ENCODE peak calls at places on chromosomes 7 and 10, in eight cellular contexts. One of them, this sample, is unnamed.
A peak's percentile ranks its signal among the peaks of the same experiment; 100 is the strongest.

GRCh38 chr10:78920011-78920410 is 148.8 kb upstream of the ZMIZ1 start:
- DNase-seq in CD8-positive, alpha-beta memory T cell: no peak
- DNase-seq in lung: no peak
- DNase-seq in endodermal cell: no peak
- DNase-seq in cardiac muscle cell: no peak
- DNase-seq in heart left ventricle: no peak
- DNase-seq in tibial nerve: no peak
- DNase-seq in colonic mucosa: no peak
- DNase-seq in this sample: no peak

GRCh38 chr7:46764100-46764941 is 817.6 kb downstream of the TNS3 start:
- DNase-seq in CD8-positive, alpha-beta memory T cell: no peak
- DNase-seq in lung: no peak
- DNase-seq in endodermal cell: no peak
- DNase-seq in cardiac muscle cell: no peak
- DNase-seq in heart left ventricle: peak; percentile 72
- DNase-seq in tibial nerve: peak; percentile 30
- DNase-seq in colonic mucosa: peak; percentile 31
- DNase-seq in this sample: no peak

GRCh38 chr7:151736403-151736909 is 140.5 kb downstream of the PRKAG2 start:
- DNase-seq in CD8-positive, alpha-beta memory T cell: no peak
- DNase-seq in lung: peak; percentile 59
- DNase-seq in endodermal cell: no peak
- DNase-seq in cardiac muscle cell: peak; percentile 88
- DNase-seq in heart left ventricle: peak; percentile 87
- DNase-seq in tibial nerve: peak; percentile 52
- DNase-seq in colonic mucosa: peak; percentile 34
- DNase-seq in this sample: peak; percentile 72

GRCh38 chr10:11798862-11799735 is 24.1 kb upstream of the PROSER2 start:
- DNase-seq in CD8-positive, alpha-beta memory T cell: no peak
- DNase-seq in lung: no peak
- DNase-seq in endodermal cell: peak; percentile 87
- DNase-seq in cardiac muscle cell: no peak
- DNase-seq in heart left ventricle: no peak
- DNase-seq in tibial nerve: no peak
- DNase-seq in colonic mucosa: no peak
- DNase-seq in this sample: no peak

GRCh38 chr7:114791771-114792170 is 130.1 kb upstream of the MDFIC start:
- DNase-seq in CD8-positive, alpha-beta memory T cell: no peak
- DNase-seq in lung: no peak
- DNase-seq in endodermal cell: no peak
- DNase-seq in cardiac muscle cell: no peak
- DNase-seq in heart left ventricle: no peak
- DNase-seq in tibial nerve: no peak
- DNase-seq in colonic mucosa: no peak
- DNase-seq in this sample: no peak

GRCh38 chr7:139767561-139767982 is 10.2 kb downstream of the HIPK2 start:
- DNase-seq in CD8-positive, alpha-beta memory T cell: no peak
- DNase-seq in lung: no peak
- DNase-seq in endodermal cell: no peak
- DNase-seq in cardiac muscle cell: no peak
- DNase-seq in heart left ventricle: no peak
- DNase-seq in tibial nerve: no peak
- DNase-seq in colonic mucosa: no peak
- DNase-seq in this sample: no peak

GRCh38 chr7:105376901-105377533 is 11.7 kb downstream of the SRPK2 start:
- DNase-seq in CD8-positive, alpha-beta memory T cell: no peak
- DNase-seq in lung: no peak
- DNase-seq in endodermal cell: no peak
- DNase-seq in cardiac muscle cell: no peak
- DNase-seq in heart left ventricle: no peak
- DNase-seq in tibial nerve: no peak
- DNase-seq in colonic mucosa: no peak
- DNase-seq in this sample: no peak

GRCh38 chr10:6239213-6239991 is 36.7 kb downstream of the PFKFB3 start:
- DNase-seq in CD8-positive, alpha-beta memory T cell: peak; percentile 17
- DNase-seq in lung: peak; percentile 45
- DNase-seq in endodermal cell: peak; percentile 16
- DNase-seq in cardiac muscle cell: no peak
- DNase-seq in heart left ventricle: peak; percentile 75
- DNase-seq in tibial nerve: no peak
- DNase-seq in colonic mucosa: no peak
- DNase-seq in this sample: no peak

GRCh38 chr10:661891-662605 is 27.4 kb downstream of the DIP2C start:
- DNase-seq in CD8-positive, alpha-beta memory T cell: no peak
- DNase-seq in lung: no peak
- DNase-seq in endodermal cell: peak; percentile 65
- DNase-seq in cardiac muscle cell: no peak
- DNase-seq in heart left ventricle: no peak
- DNase-seq in tibial nerve: no peak
- DNase-seq in colonic mucosa: no peak
- DNase-seq in this sample: no peak

GRCh38 chr10:110524179-110524863 is 26.6 kb downstream of the DUSP5 start:
- DNase-seq in CD8-positive, alpha-beta memory T cell: no peak
- DNase-seq in lung: no peak
- DNase-seq in endodermal cell: peak; percentile 51
- DNase-seq in cardiac muscle cell: no peak
- DNase-seq in heart left ventricle: no peak
- DNase-seq in tibial nerve: no peak
- DNase-seq in colonic mucosa: no peak
- DNase-seq in this sample: no peak

GRCh38 chr10:87861566-87861952 is 1.8 kb downstream of the KLLN start:
- DNase-seq in CD8-positive, alpha-beta memory T cell: no peak
- DNase-seq in lung: peak; percentile 79
- DNase-seq in endodermal cell: no peak
- DNase-seq in cardiac muscle cell: peak; percentile 66
- DNase-seq in heart left ventricle: peak; percentile 92
- DNase-seq in tibial nerve: peak; percentile 73
- DNase-seq in colonic mucosa: peak; percentile 83
- DNase-seq in this sample: peak; percentile 85

GRCh38 chr7:17882685-17883084 is 57.6 kb downstream of the SNX13 start:
- DNase-seq in CD8-positive, alpha-beta memory T cell: no peak
- DNase-seq in lung: no peak
- DNase-seq in endodermal cell: no peak
- DNase-seq in cardiac muscle cell: no peak
- DNase-seq in heart left ventricle: no peak
- DNase-seq in tibial nerve: no peak
- DNase-seq in colonic mucosa: no peak
- DNase-seq in this sample: no peak
- H3K36me3 ChIP-seq in CD8-positive, alpha-beta memory T cell: no peaks in the 10 kb centered on the region
- H3K36me3 ChIP-seq in lung: peaks cover 6% of the 10 kb centered on the region
- H3K36me3 ChIP-seq in endodermal cell: peaks cover 19% of the 10 kb centered on the region
- H3K36me3 ChIP-seq in cardiac muscle cell: no peaks in the 10 kb centered on the region
- H3K36me3 ChIP-seq in heart left ventricle: peaks cover 2% of the 10 kb centered on the region
- H3K36me3 ChIP-seq in tibial nerve: peaks cover 51% of the 10 kb centered on the region
- H3K36me3 ChIP-seq in colonic mucosa: no peaks in the 10 kb centered on the region
- H3K36me3 ChIP-seq in this sample: peaks cover 51% of the 10 kb centered on the region

GRCh38 chr10:60122190-60122589 is 215.8 kb upstream of the CCDC6 start:
- DNase-seq in CD8-positive, alpha-beta memory T cell: no peak
- DNase-seq in lung: no peak
- DNase-seq in endodermal cell: no peak
- DNase-seq in cardiac muscle cell: no peak
- DNase-seq in heart left ventricle: no peak
- DNase-seq in tibial nerve: no peak
- DNase-seq in colonic mucosa: no peak
- DNase-seq in this sample: no peak

GRCh38 chr10:60125928-60126327 is 219.6 kb upstream of the CCDC6 start:
- DNase-seq in CD8-positive, alpha-beta memory T cell: no peak
- DNase-seq in lung: no peak
- DNase-seq in endodermal cell: no peak
- DNase-seq in cardiac muscle cell: no peak
- DNase-seq in heart left ventricle: no peak
- DNase-seq in tibial nerve: no peak
- DNase-seq in colonic mucosa: no peak
- DNase-seq in this sample: no peak

GRCh38 chr10:60124536-60124935 is 218.2 kb upstream of the CCDC6 start:
- DNase-seq in CD8-positive, alpha-beta memory T cell: no peak
- DNase-seq in lung: no peak
- DNase-seq in endodermal cell: no peak
- DNase-seq in cardiac muscle cell: no peak
- DNase-seq in heart left ventricle: no peak
- DNase-seq in tibial nerve: no peak
- DNase-seq in colonic mucosa: no peak
- DNase-seq in this sample: no peak

GRCh38 chr10:60123668-60124067 is 217.3 kb upstream of the CCDC6 start:
- DNase-seq in CD8-positive, alpha-beta memory T cell: no peak
- DNase-seq in lung: no peak
- DNase-seq in endodermal cell: no peak
- DNase-seq in cardiac muscle cell: no peak
- DNase-seq in heart left ventricle: no peak
- DNase-seq in tibial nerve: no peak
- DNase-seq in colonic mucosa: no peak
- DNase-seq in this sample: no peak

GRCh38 chr10:60123172-60123571 is 216.8 kb upstream of the CCDC6 start:
- DNase-seq in CD8-positive, alpha-beta memory T cell: no peak
- DNase-seq in lung: no peak
- DNase-seq in endodermal cell: no peak
- DNase-seq in cardiac muscle cell: no peak
- DNase-seq in heart left ventricle: no peak
- DNase-seq in tibial nerve: no peak
- DNase-seq in colonic mucosa: no peak
- DNase-seq in this sample: no peak
- H3K4me3 ChIP-seq in CD8-positive, alpha-beta memory T cell: no peak overlapping the region
- H3K4me3 ChIP-seq in lung: no peak overlapping the region
- H3K4me3 ChIP-seq in endodermal cell: no peak overlapping the region
- H3K4me3 ChIP-seq in cardiac muscle cell: no peak overlapping the region
- H3K4me3 ChIP-seq in heart left ventricle: no peak overlapping the region
- H3K4me3 ChIP-seq in tibial nerve: no peak overlapping the region
- H3K4me3 ChIP-seq in colonic mucosa: no peak overlapping the region
- H3K4me3 ChIP-seq in this sample: no peak overlapping the region

DNA sequence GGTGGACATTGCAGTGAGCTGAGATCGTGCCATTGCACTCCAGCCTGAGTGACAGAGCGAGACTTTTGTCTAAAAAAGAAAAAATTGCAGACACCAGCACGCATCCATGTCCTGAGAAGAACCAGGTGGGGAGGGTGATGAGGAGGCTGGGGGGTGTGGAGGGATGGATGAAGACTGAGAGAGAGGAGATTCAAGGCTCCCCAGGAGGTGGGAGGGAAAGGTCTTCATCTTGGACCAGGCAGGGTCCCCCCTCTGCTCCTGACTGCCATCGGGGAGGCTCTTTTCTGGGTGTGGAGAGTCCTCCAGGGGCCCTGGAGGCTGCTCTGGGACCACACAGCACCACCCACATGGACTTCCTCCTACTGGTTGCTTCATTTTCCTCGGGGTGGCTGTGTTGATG is 1.5 kb downstream of the SCART1 start:
- DNase-seq in CD8-positive, alpha-beta memory T cell: no peak
- DNase-seq in lung: peak; percentile 17
- DNase-seq in endodermal cell: no peak
- DNase-seq in cardiac muscle cell: no peak
- DNase-seq in heart left ventricle: no peak
- DNase-seq in tibial nerve: no peak
- DNase-seq in colonic mucosa: no peak
- DNase-seq in this sample: no peak
- H3K9me3 ChIP-seq in CD8-positive, alpha-beta memory T cell: no peaks in the 10 kb centered on the region
- H3K9me3 ChIP-seq in lung: no peaks in the 10 kb centered on the region
- H3K9me3 ChIP-seq in endodermal cell: no peaks in the 10 kb centered on the region
- H3K9me3 ChIP-seq in cardiac muscle cell: no peaks in the 10 kb centered on the region
- H3K9me3 ChIP-seq in heart left ventricle: peaks cover under 1% of the 10 kb centered on the region
- H3K9me3 ChIP-seq in tibial nerve: peaks cover 25% of the 10 kb centered on the region
- H3K9me3 ChIP-seq in colonic mucosa: no peaks in the 10 kb centered on the region
- H3K9me3 ChIP-seq in this sample: peaks cover under 1% of the 10 kb centered on the region

GRCh38 chr7:100352984-100353684 is 4.8 kb upstream of the PILRB start:
- DNase-seq in CD8-positive, alpha-beta memory T cell: no peak
- DNase-seq in lung: no peak
- DNase-seq in endodermal cell: no peak
- DNase-seq in cardiac muscle cell: no peak
- DNase-seq in heart left ventricle: no peak
- DNase-seq in tibial nerve: no peak
- DNase-seq in colonic mucosa: no peak
- DNase-seq in this sample: no peak
- H3K36me3 ChIP-seq in CD8-positive, alpha-beta memory T cell: peaks cover 37% of the 10 kb centered on the region
- H3K36me3 ChIP-seq in lung: peaks cover 67% of the 10 kb centered on the region
- H3K36me3 ChIP-seq in endodermal cell: peaks cover 74% of the 10 kb centered on the region
- H3K36me3 ChIP-seq in cardiac muscle cell: peaks cover 34% of the 10 kb centered on the region
- H3K36me3 ChIP-seq in heart left ventricle: peaks cover 37% of the 10 kb centered on the region
- H3K36me3 ChIP-seq in tibial nerve: peaks cover 94% of the 10 kb centered on the region
- H3K36me3 ChIP-seq in colonic mucosa: peaks cover 27% of the 10 kb centered on the region
- H3K36me3 ChIP-seq in this sample: peaks cover 96% of the 10 kb centered on the region

GRCh38 chr7:91424372-91424771 is 160.1 kb downstream of the FZD1 start:
- DNase-seq in CD8-positive, alpha-beta memory T cell: no peak
- DNase-seq in lung: no peak
- DNase-seq in endodermal cell: peak; percentile 79
- DNase-seq in cardiac muscle cell: peak; percentile 9
- DNase-seq in heart left ventricle: no peak
- DNase-seq in tibial nerve: no peak
- DNase-seq in colonic mucosa: no peak
- DNase-seq in this sample: no peak
- H3K4me3 ChIP-seq in CD8-positive, alpha-beta memory T cell: no peak overlapping the region
- H3K4me3 ChIP-seq in lung: no peak overlapping the region
- H3K4me3 ChIP-seq in endodermal cell: no peak overlapping the region
- H3K4me3 ChIP-seq in cardiac muscle cell: no peak overlapping the region
- H3K4me3 ChIP-seq in heart left ventricle: no peak overlapping the region
- H3K4me3 ChIP-seq in tibial nerve: no peak overlapping the region
- H3K4me3 ChIP-seq in colonic mucosa: no peak overlapping the region
- H3K4me3 ChIP-seq in this sample: no peak overlapping the region

GRCh38 chr7:14745076-14745475 is 157.5 kb downstream of the DGKB start:
- DNase-seq in CD8-positive, alpha-beta memory T cell: no peak
- DNase-seq in lung: no peak
- DNase-seq in endodermal cell: no peak
- DNase-seq in cardiac muscle cell: no peak
- DNase-seq in heart left ventricle: no peak
- DNase-seq in tibial nerve: no peak
- DNase-seq in colonic mucosa: no peak
- DNase-seq in this sample: no peak
- H3K9me3 ChIP-seq in CD8-positive, alpha-beta memory T cell: no peaks in the 10 kb centered on the region
- H3K9me3 ChIP-seq in lung: peaks cover 3% of the 10 kb centered on the region
- H3K9me3 ChIP-seq in endodermal cell: peaks cover 58% of the 10 kb centered on the region
- H3K9me3 ChIP-seq in cardiac muscle cell: peaks cover 2% of the 10 kb centered on the region
- H3K9me3 ChIP-seq in heart left ventricle: peaks cover 42% of the 10 kb centered on the region
- H3K9me3 ChIP-seq in tibial nerve: peaks cover 42% of the 10 kb centered on the region
- H3K9me3 ChIP-seq in colonic mucosa: no peaks in the 10 kb centered on the region
- H3K9me3 ChIP-seq in this sample: peaks cover 51% of the 10 kb centered on the region

DNA sequence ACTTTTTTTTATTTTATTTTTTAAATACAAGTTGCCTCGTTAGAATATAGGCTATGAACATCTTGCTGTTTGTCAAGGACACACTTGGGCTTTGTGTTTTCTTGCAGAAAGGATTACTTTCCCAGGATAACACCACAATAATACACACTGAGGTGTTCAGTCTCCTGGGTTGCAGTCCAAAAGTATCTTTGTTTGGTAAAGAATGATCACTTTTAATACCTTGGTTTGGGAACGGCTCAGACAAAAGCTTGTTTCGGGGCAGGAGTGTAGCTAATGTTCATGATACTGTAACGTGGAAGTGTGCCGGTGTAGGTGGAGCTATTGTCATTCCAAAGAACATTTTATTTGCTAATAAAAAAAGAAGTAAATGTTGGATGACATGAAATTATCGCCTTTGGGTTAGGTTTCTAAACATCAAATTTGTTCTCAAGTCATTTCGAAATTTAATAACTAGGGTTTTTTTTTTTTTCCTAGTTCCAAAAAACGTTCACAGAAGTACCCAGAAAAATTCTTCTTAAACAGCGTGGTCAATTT is 1.2 kb downstream of the EIF4H start:
- DNase-seq in CD8-positive, alpha-beta memory T cell: no peak
- DNase-seq in lung: no peak
- DNase-seq in endodermal cell: no peak
- DNase-seq in cardiac muscle cell: no peak
- DNase-seq in heart left ventricle: no peak
- DNase-seq in tibial nerve: no peak
- DNase-seq in colonic mucosa: peak; percentile 31
- DNase-seq in this sample: no peak
- H3K36me3 ChIP-seq in CD8-positive, alpha-beta memory T cell: peaks cover 3% of the 10 kb centered on the region
- H3K36me3 ChIP-seq in lung: no peaks in the 10 kb centered on the region
- H3K36me3 ChIP-seq in endodermal cell: peaks cover 46% of the 10 kb centered on the region
- H3K36me3 ChIP-seq in cardiac muscle cell: no peaks in the 10 kb centered on the region
- H3K36me3 ChIP-seq in heart left ventricle: no peaks in the 10 kb centered on the region
- H3K36me3 ChIP-seq in tibial nerve: peaks cover 16% of the 10 kb centered on the region
- H3K36me3 ChIP-seq in colonic mucosa: no peaks in the 10 kb centered on the region
- H3K36me3 ChIP-seq in this sample: peaks cover 13% of the 10 kb centered on the region

This sample was measured in left ventricle myocardium inferior.